ENCODE peak calls at places on chromosomes 5 and 9, in five cellular contexts. S is OCI-M1, W is NB4, E is Daoy, Q is PC-3. H is an unnamed sample.

GRCh38 chr9:69246629-69247028 is 72.6 kb downstream of the TJP2 start:
- DNase-seq in E (no peak), S (no peak), W (no peak), Q (no peak), H (no peak)

GRCh38 chr5:64003966-64004365 is 41.7 kb upstream of the HTR1A start:
- DNase-seq in Q (no peak), E (no peak), S (no peak), W (no peak), H (no peak)

GRCh38 chr9:16869961-16870605 is 387 bp downstream of the BNC2 start:
- DNase-seq in S (no peak), E (peak; percentile 15), Q (peak; percentile 23), W (peak; percentile 74), H (no peak)

GRCh38 chr5:80615266-80615914 is 39.1 kb upstream of the MSH3 start:
- DNase-seq in E (no peak), S (no peak), W (no peak), Q (no peak), H (no peak)

GRCh38 chr5:130795037-130795436 is 370.0 kb downstream of the HINT1 start:
- DNase-seq in S (no peak), W (no peak), E (no peak), Q (peak; percentile 42), H (no peak)

GRCh38 chr9:118215544-118215943 is 511.3 kb downstream of the TLR4 start:
- DNase-seq in Q (no peak), S (no peak), E (no peak), W (no peak), H (no peak)

GRCh38 chr9:76773051-76773450 is 8.8 kb downstream of the PCA3 start:
- DNase-seq in Q (no peak), W (no peak), E (no peak), S (no peak), H (no peak)

GRCh38 chr9:136129176-136129575 is 10.5 kb upstream of the TMEM250 start:
- DNase-seq in E (no peak), Q (no peak), S (no peak), W (no peak), H (no peak)

GRCh38 chr9:36091028-36091953 is 45.2 kb upstream of the GLIPR2 start:
- DNase-seq in W (peak; percentile 3), S (peak; percentile 6), Q (peak; percentile 56), E (peak; percentile 65), H (no peak)

GRCh38 chr5:66967102-66967501 is 229.5 kb downstream of the CD180 start:
- DNase-seq in S (no peak), Q (no peak), W (no peak), E (no peak), H (no peak)

GRCh38 chr5:68285857-68286611 is 70.5 kb downstream of the PIK3R1 start:
- DNase-seq in E (peak; percentile 32), W (peak; percentile 60), S (peak; percentile 74), Q (peak; percentile 39), H (peak; percentile 59)

GRCh38 chr5:14444988-14445387 is 136.6 kb upstream of the OTULINL start:
- DNase-seq in E (peak; percentile 34), S (no peak), Q (peak; percentile 84), W (no peak), H (no peak)

GRCh38 chr5:174340221-174340620 is 294.7 kb downstream of the NSG2 start:
- DNase-seq in S (no peak), E (peak; percentile 41), W (no peak), Q (no peak), H (no peak)

GRCh38 chr9:125785187-125785840 is 38.1 kb downstream of the PBX3 start:
- DNase-seq in S (no peak), W (no peak), Q (no peak), E (no peak), H (no peak)

GRCh38 chr5:108720416-108720815 is 27.3 kb upstream of the FER start:
- DNase-seq in S (peak; percentile 27), Q (peak; percentile 3), W (peak; percentile 30), E (no peak), H (peak; percentile 53)

GRCh38 chr9:125435776-125436612 is 174.4 kb downstream of the GAPVD1 start:
- DNase-seq in S (no peak), W (no peak), Q (no peak), E (no peak), H (no peak)

GRCh38 chr9:105355810-105356209 is 92.0 kb upstream of the FSD1L start:
- DNase-seq in W (no peak), Q (no peak), S (peak; percentile 95), E (peak; percentile 19), H (peak; percentile 51)

GRCh38 chr5:170159101-170159698 is 53.5 kb downstream of the FOXI1 start:
- DNase-seq in E (peak; percentile 56), W (no peak), S (no peak), Q (peak; percentile 32), H (no peak)

GRCh38 chr5:179275941-179276837 is 69.1 kb downstream of the ADAMTS2 start:
- DNase-seq in W (peak; percentile 38), E (peak; percentile 76), Q (no peak), S (no peak), H (no peak)

GRCh38 chr5:5492087-5492933 is 69.8 kb downstream of the ICE1 start:
- DNase-seq in Q (peak; percentile 72), S (peak; percentile 82), W (peak; percentile 76), E (peak; percentile 65), H (peak; percentile 56)

GRCh38 chr5:54595724-54596123 is 78.2 kb downstream of the SNX18 start:
- DNase-seq in S (no peak), W (no peak), Q (no peak), E (no peak), H (no peak)

GRCh38 chr9:36151306-36152210 is 15.0 kb downstream of the GLIPR2 start:
- DNase-seq in S (peak; percentile 21), E (peak; percentile 93), W (peak; percentile 93), Q (peak; percentile 14), H (peak; percentile 92)

GRCh38 chr9:91282292-91282691 is 79.4 kb downstream of the AUH start:
- DNase-seq in E (no peak), S (no peak), Q (peak; percentile 53), W (no peak), H (no peak)

H was measured in MV-4-11.